ENCODE peak calls at places on chromosomes 3 and 15, in eight cellular contexts. One of them, this sample, is unnamed.

GRCh38 chr3:94928921-94929320 is 866.1 kb downstream of the NSUN3 start:
- DNase-seq in stimulated activated CD4-positive, alpha-beta T cell treated with anti-CD3 and anti-CD28 coated beads, Interleukin-1b, Interleukin-23, amount 100 ng/mL, for 24 hours: no peak
- DNase-seq in frontal cortex: no peak
- DNase-seq in ascending aorta: no peak
- DNase-seq in CD8-positive, alpha-beta memory T cell: no peak
- DNase-seq in stimulated activated CD8-positive, alpha-beta memory T cell treated with anti-CD3 and anti-CD28 coated beads, Interleukin-7, amount 100 ng/mL, for 4 hours: no peak
- DNase-seq in tibial artery: no peak
- DNase-seq in prostate gland: no peak
- DNase-seq in this sample: no peak

GRCh38 chr3:190865828-190866227 is 3.3 kb upstream of the GMNC start:
- DNase-seq in stimulated activated CD4-positive, alpha-beta T cell treated with anti-CD3 and anti-CD28 coated beads, Interleukin-1b, Interleukin-23, amount 100 ng/mL, for 24 hours: no peak
- DNase-seq in frontal cortex: no peak
- DNase-seq in ascending aorta: no peak
- DNase-seq in CD8-positive, alpha-beta memory T cell: no peak
- DNase-seq in stimulated activated CD8-positive, alpha-beta memory T cell treated with anti-CD3 and anti-CD28 coated beads, Interleukin-7, amount 100 ng/mL, for 4 hours: no peak
- DNase-seq in tibial artery: no peak
- DNase-seq in prostate gland: no peak
- DNase-seq in this sample: no peak

GRCh38 chr15:55742498-55742926 is 440 bp downstream of the PRTG start:
- DNase-seq in stimulated activated CD4-positive, alpha-beta T cell treated with anti-CD3 and anti-CD28 coated beads, Interleukin-1b, Interleukin-23, amount 100 ng/mL, for 24 hours: no peak
- DNase-seq in frontal cortex: no peak
- DNase-seq in ascending aorta: no peak
- DNase-seq in CD8-positive, alpha-beta memory T cell: no peak
- DNase-seq in stimulated activated CD8-positive, alpha-beta memory T cell treated with anti-CD3 and anti-CD28 coated beads, Interleukin-7, amount 100 ng/mL, for 4 hours: no peak
- DNase-seq in tibial artery: no peak
- DNase-seq in prostate gland: no peak
- DNase-seq in this sample: peak; percentile 18

GRCh38 chr3:13559751-13560540 is 11.0 kb downstream of the FBLN2 start:
- DNase-seq in stimulated activated CD4-positive, alpha-beta T cell treated with anti-CD3 and anti-CD28 coated beads, Interleukin-1b, Interleukin-23, amount 100 ng/mL, for 24 hours: no peak
- DNase-seq in frontal cortex: no peak
- DNase-seq in ascending aorta: no peak
- DNase-seq in CD8-positive, alpha-beta memory T cell: no peak
- DNase-seq in stimulated activated CD8-positive, alpha-beta memory T cell treated with anti-CD3 and anti-CD28 coated beads, Interleukin-7, amount 100 ng/mL, for 4 hours: no peak
- DNase-seq in tibial artery: no peak
- DNase-seq in prostate gland: no peak
- DNase-seq in this sample: no peak

GRCh38 chr15:60704717-60705116 is 225.8 kb upstream of the ICE2 start:
- DNase-seq in stimulated activated CD4-positive, alpha-beta T cell treated with anti-CD3 and anti-CD28 coated beads, Interleukin-1b, Interleukin-23, amount 100 ng/mL, for 24 hours: no peak
- DNase-seq in frontal cortex: no peak
- DNase-seq in ascending aorta: no peak
- DNase-seq in CD8-positive, alpha-beta memory T cell: no peak
- DNase-seq in stimulated activated CD8-positive, alpha-beta memory T cell treated with anti-CD3 and anti-CD28 coated beads, Interleukin-7, amount 100 ng/mL, for 4 hours: no peak
- DNase-seq in tibial artery: no peak
- DNase-seq in prostate gland: no peak
- DNase-seq in this sample: no peak

GRCh38 chr15:79933245-79933644 is 36.4 kb upstream of the MTHFS start:
- DNase-seq in stimulated activated CD4-positive, alpha-beta T cell treated with anti-CD3 and anti-CD28 coated beads, Interleukin-1b, Interleukin-23, amount 100 ng/mL, for 24 hours: no peak
- DNase-seq in frontal cortex: no peak
- DNase-seq in ascending aorta: no peak
- DNase-seq in CD8-positive, alpha-beta memory T cell: no peak
- DNase-seq in stimulated activated CD8-positive, alpha-beta memory T cell treated with anti-CD3 and anti-CD28 coated beads, Interleukin-7, amount 100 ng/mL, for 4 hours: no peak
- DNase-seq in tibial artery: no peak
- DNase-seq in prostate gland: no peak
- DNase-seq in this sample: no peak

GRCh38 chr3:38136272-38136806 is 588 bp downstream of the ACAA1 start:
- DNase-seq in stimulated activated CD4-positive, alpha-beta T cell treated with anti-CD3 and anti-CD28 coated beads, Interleukin-1b, Interleukin-23, amount 100 ng/mL, for 24 hours: no peak
- DNase-seq in frontal cortex: no peak
- DNase-seq in ascending aorta: peak; percentile 67
- DNase-seq in CD8-positive, alpha-beta memory T cell: no peak
- DNase-seq in stimulated activated CD8-positive, alpha-beta memory T cell treated with anti-CD3 and anti-CD28 coated beads, Interleukin-7, amount 100 ng/mL, for 4 hours: no peak
- DNase-seq in tibial artery: no peak
- DNase-seq in prostate gland: no peak
- DNase-seq in this sample: peak; percentile 57

GRCh38 chr3:126537116-126537729 is 13.3 kb downstream of the CHST13 start:
- DNase-seq in stimulated activated CD4-positive, alpha-beta T cell treated with anti-CD3 and anti-CD28 coated beads, Interleukin-1b, Interleukin-23, amount 100 ng/mL, for 24 hours: no peak
- DNase-seq in frontal cortex: no peak
- DNase-seq in ascending aorta: peak; percentile 37
- DNase-seq in CD8-positive, alpha-beta memory T cell: no peak
- DNase-seq in stimulated activated CD8-positive, alpha-beta memory T cell treated with anti-CD3 and anti-CD28 coated beads, Interleukin-7, amount 100 ng/mL, for 4 hours: no peak
- DNase-seq in tibial artery: peak; percentile 32
- DNase-seq in prostate gland: no peak
- DNase-seq in this sample: peak; percentile 5

GRCh38 chr3:64530434-64531049 is 157.3 kb downstream of the ADAMTS9 start:
- DNase-seq in stimulated activated CD4-positive, alpha-beta T cell treated with anti-CD3 and anti-CD28 coated beads, Interleukin-1b, Interleukin-23, amount 100 ng/mL, for 24 hours: no peak
- DNase-seq in frontal cortex: no peak
- DNase-seq in ascending aorta: peak; percentile 88
- DNase-seq in CD8-positive, alpha-beta memory T cell: no peak
- DNase-seq in stimulated activated CD8-positive, alpha-beta memory T cell treated with anti-CD3 and anti-CD28 coated beads, Interleukin-7, amount 100 ng/mL, for 4 hours: no peak
- DNase-seq in tibial artery: peak; percentile 77
- DNase-seq in prostate gland: peak; percentile 65
- DNase-seq in this sample: peak; percentile 67

GRCh38 chr15:43769584-43770228 is 7.1 kb downstream of the ELL3 start:
- DNase-seq in stimulated activated CD4-positive, alpha-beta T cell treated with anti-CD3 and anti-CD28 coated beads, Interleukin-1b, Interleukin-23, amount 100 ng/mL, for 24 hours: no peak
- DNase-seq in frontal cortex: no peak
- DNase-seq in ascending aorta: peak; percentile 75
- DNase-seq in CD8-positive, alpha-beta memory T cell: peak; percentile 66
- DNase-seq in stimulated activated CD8-positive, alpha-beta memory T cell treated with anti-CD3 and anti-CD28 coated beads, Interleukin-7, amount 100 ng/mL, for 4 hours: no peak
- DNase-seq in tibial artery: no peak
- DNase-seq in prostate gland: no peak
- DNase-seq in this sample: peak; percentile 55

This sample was measured in body of pancreas.